ENCODE peak calls at places on chromosomes 12 and 14, in four cellular contexts. One of them, this sample, is unnamed.

GRCh38 chr12:117022465-117022864 is 76.8 kb downstream of the TESC start:
- DNase-seq in body of pancreas: no peak
- DNase-seq in kidney epithelial cell: no peak
- DNase-seq in mesothelial cell of epicardium: peak; percentile 16
- DNase-seq in this sample: no peak

GRCh38 chr12:84760091-84760490 is 152.5 kb downstream of the SLC6A15 start:
- DNase-seq in mesothelial cell of epicardium: no peak
- DNase-seq in kidney epithelial cell: no peak
- DNase-seq in body of pancreas: no peak
- DNase-seq in this sample: no peak

GRCh38 chr12:78229491-78230209 is 399.0 kb downstream of the NAV3 start:
- DNase-seq in mesothelial cell of epicardium: no peak
- DNase-seq in body of pancreas: peak; percentile 22
- DNase-seq in kidney epithelial cell: no peak
- DNase-seq in this sample: no peak

GRCh38 chr12:3325736-3326135 is 165.3 kb upstream of the PRMT8 start:
- DNase-seq in mesothelial cell of epicardium: no peak
- DNase-seq in kidney epithelial cell: no peak
- DNase-seq in body of pancreas: no peak
- DNase-seq in this sample: no peak

GRCh38 chr12:34604227-34604626 is 581.9 kb downstream of the ALG10 start:
- DNase-seq in mesothelial cell of epicardium: no peak
- DNase-seq in body of pancreas: no peak
- DNase-seq in kidney epithelial cell: no peak
- DNase-seq in this sample: no peak

GRCh38 chr14:22597771-22598098 is 365 bp upstream of the ABHD4 start:
- DNase-seq in mesothelial cell of epicardium: no peak
- DNase-seq in body of pancreas: no peak
- DNase-seq in kidney epithelial cell: no peak
- DNase-seq in this sample: no peak

GRCh38 chr12:62191747-62192485 is 68.3 kb upstream of the USP15 start:
- DNase-seq in body of pancreas: peak; percentile 8
- DNase-seq in mesothelial cell of epicardium: no peak
- DNase-seq in kidney epithelial cell: no peak
- DNase-seq in this sample: no peak

GRCh38 chr14:80211143-80212024 is at the start of gene DIO2:
- DNase-seq in mesothelial cell of epicardium: no peak
- DNase-seq in kidney epithelial cell: no peak
- DNase-seq in body of pancreas: peak; percentile 60
- DNase-seq in this sample: no peak

GRCh38 chr12:34400986-34401658 is 378.8 kb downstream of the ALG10 start:
- DNase-seq in kidney epithelial cell: no peak
- DNase-seq in body of pancreas: peak; percentile 0
- DNase-seq in mesothelial cell of epicardium: peak; percentile 31
- DNase-seq in this sample: peak; percentile 4

GRCh38 chr12:58066296-58066695 is 124.9 kb downstream of the ATP23 start:
- DNase-seq in kidney epithelial cell: no peak
- DNase-seq in mesothelial cell of epicardium: no peak
- DNase-seq in body of pancreas: peak; percentile 10
- DNase-seq in this sample: no peak

GRCh38 chr12:115942346-115942745 is 335.1 kb downstream of the MED13L start:
- DNase-seq in body of pancreas: no peak
- DNase-seq in kidney epithelial cell: no peak
- DNase-seq in mesothelial cell of epicardium: no peak
- DNase-seq in this sample: no peak

GRCh38 chr14:66649515-66649914 is 141.6 kb downstream of the GPHN start:
- DNase-seq in mesothelial cell of epicardium: no peak
- DNase-seq in kidney epithelial cell: no peak
- DNase-seq in body of pancreas: no peak
- DNase-seq in this sample: no peak

GRCh38 chr12:30980886-30981662 is 54.5 kb downstream of the TSPAN11 start:
- DNase-seq in body of pancreas: no peak
- DNase-seq in mesothelial cell of epicardium: no peak
- DNase-seq in kidney epithelial cell: no peak
- DNase-seq in this sample: no peak

GRCh38 chr12:130813436-130813835 is 25.6 kb downstream of the STX2 start:
- DNase-seq in mesothelial cell of epicardium: no peak
- DNase-seq in body of pancreas: no peak
- DNase-seq in kidney epithelial cell: no peak
- DNase-seq in this sample: no peak

GRCh38 chr12:119644930-119645329 is 23.0 kb upstream of the PRKAB1 start:
- DNase-seq in body of pancreas: no peak
- DNase-seq in kidney epithelial cell: no peak
- DNase-seq in mesothelial cell of epicardium: no peak
- DNase-seq in this sample: no peak

GRCh38 chr14:81557137-81557536 is 23.5 kb upstream of the SEL1L start:
- DNase-seq in kidney epithelial cell: no peak
- DNase-seq in mesothelial cell of epicardium: no peak
- DNase-seq in body of pancreas: no peak
- DNase-seq in this sample: no peak

GRCh38 chr14:24565766-24566165 is 10.3 kb downstream of the CTSG start:
- DNase-seq in body of pancreas: no peak
- DNase-seq in mesothelial cell of epicardium: no peak
- DNase-seq in kidney epithelial cell: no peak
- DNase-seq in this sample: no peak

GRCh38 chr14:106622200-106622745 is 1095.9 kb downstream of the TMEM121 start:
- DNase-seq in mesothelial cell of epicardium: no peak
- DNase-seq in body of pancreas: no peak
- DNase-seq in kidney epithelial cell: no peak
- DNase-seq in this sample: peak; percentile 39

GRCh38 chr14:19823178-19823577 is 19.6 kb downstream of the OR4N2 start:
- DNase-seq in body of pancreas: no peak
- DNase-seq in kidney epithelial cell: no peak
- DNase-seq in mesothelial cell of epicardium: no peak
- DNase-seq in this sample: no peak

GRCh38 chr12:13362260-13362841 is 165.8 kb downstream of the EMP1 start:
- DNase-seq in body of pancreas: peak; percentile 82
- DNase-seq in kidney epithelial cell: peak; percentile 23
- DNase-seq in mesothelial cell of epicardium: peak; percentile 47
- DNase-seq in this sample: no peak

GRCh38 chr14:90168425-90169105 is 87.8 kb upstream of the PSMC1 start:
- DNase-seq in body of pancreas: no peak
- DNase-seq in kidney epithelial cell: no peak
- DNase-seq in mesothelial cell of epicardium: no peak
- DNase-seq in this sample: no peak

GRCh38 chr14:22303589-22304195 is 285.3 kb downstream of the DAD1 start:
- DNase-seq in mesothelial cell of epicardium: no peak
- DNase-seq in body of pancreas: no peak
- DNase-seq in kidney epithelial cell: no peak
- DNase-seq in this sample: no peak

GRCh38 chr12:131114942-131115584 is 161.4 kb downstream of the ADGRD1 start:
- DNase-seq in mesothelial cell of epicardium: no peak
- DNase-seq in body of pancreas: no peak
- DNase-seq in kidney epithelial cell: no peak
- DNase-seq in this sample: no peak

GRCh38 chr12:26119391-26119981 is 5.4 kb downstream of the BHLHE41 start:
- DNase-seq in body of pancreas: peak; percentile 33
- DNase-seq in mesothelial cell of epicardium: no peak
- DNase-seq in kidney epithelial cell: no peak
- DNase-seq in this sample: no peak

GRCh38 chr12:130714091-130714590 is 2.0 kb downstream of the RIMBP2 start:
- DNase-seq in body of pancreas: no peak
- DNase-seq in mesothelial cell of epicardium: no peak
- DNase-seq in kidney epithelial cell: no peak
- DNase-seq in this sample: no peak

GRCh38 chr12:119949145-119949544 is 39.9 kb upstream of the BICDL1 start:
- DNase-seq in body of pancreas: peak; percentile 62
- DNase-seq in mesothelial cell of epicardium: no peak
- DNase-seq in kidney epithelial cell: no peak
- DNase-seq in this sample: no peak

GRCh38 chr12:26126340-26127284 is 1.8 kb upstream of the BHLHE41 start:
- DNase-seq in kidney epithelial cell: no peak
- DNase-seq in mesothelial cell of epicardium: peak; percentile 81
- DNase-seq in body of pancreas: peak; percentile 91
- DNase-seq in this sample: no peak

GRCh38 chr12:59164991-59165718 is 244.9 kb upstream of the LRIG3 start:
- DNase-seq in mesothelial cell of epicardium: no peak
- DNase-seq in kidney epithelial cell: no peak
- DNase-seq in body of pancreas: no peak
- DNase-seq in this sample: no peak

GRCh38 chr12:117468016-117468415 is 106.6 kb upstream of the NOS1 start:
- DNase-seq in mesothelial cell of epicardium: no peak
- DNase-seq in kidney epithelial cell: no peak
- DNase-seq in body of pancreas: no peak
- DNase-seq in this sample: no peak

GRCh38 chr12:49066120-49066519 is 3.7 kb downstream of the RHEBL1 start:
- DNase-seq in kidney epithelial cell: no peak
- DNase-seq in body of pancreas: no peak
- DNase-seq in mesothelial cell of epicardium: no peak
- DNase-seq in this sample: no peak

GRCh38 chr12:40063424-40063823 is 42.5 kb downstream of the SLC2A13 start:
- DNase-seq in kidney epithelial cell: no peak
- DNase-seq in mesothelial cell of epicardium: no peak
- DNase-seq in body of pancreas: peak; percentile 19
- DNase-seq in this sample: no peak

GRCh38 chr12:11805680-11806079 is 156.2 kb downstream of the ETV6 start:
- DNase-seq in body of pancreas: no peak
- DNase-seq in mesothelial cell of epicardium: no peak
- DNase-seq in kidney epithelial cell: no peak
- DNase-seq in this sample: no peak

GRCh38 chr12:11807453-11807852 is 158.0 kb downstream of the ETV6 start:
- DNase-seq in kidney epithelial cell: no peak
- DNase-seq in body of pancreas: no peak
- DNase-seq in mesothelial cell of epicardium: no peak
- DNase-seq in this sample: no peak

GRCh38 chr12:11801643-11802042 is 152.2 kb downstream of the ETV6 start:
- DNase-seq in body of pancreas: no peak
- DNase-seq in mesothelial cell of epicardium: no peak
- DNase-seq in kidney epithelial cell: no peak
- DNase-seq in this sample: no peak

GRCh38 chr12:11804130-11804529 is 154.7 kb downstream of the ETV6 start:
- DNase-seq in kidney epithelial cell: no peak
- DNase-seq in body of pancreas: no peak
- DNase-seq in mesothelial cell of epicardium: no peak
- DNase-seq in this sample: no peak

DNA sequence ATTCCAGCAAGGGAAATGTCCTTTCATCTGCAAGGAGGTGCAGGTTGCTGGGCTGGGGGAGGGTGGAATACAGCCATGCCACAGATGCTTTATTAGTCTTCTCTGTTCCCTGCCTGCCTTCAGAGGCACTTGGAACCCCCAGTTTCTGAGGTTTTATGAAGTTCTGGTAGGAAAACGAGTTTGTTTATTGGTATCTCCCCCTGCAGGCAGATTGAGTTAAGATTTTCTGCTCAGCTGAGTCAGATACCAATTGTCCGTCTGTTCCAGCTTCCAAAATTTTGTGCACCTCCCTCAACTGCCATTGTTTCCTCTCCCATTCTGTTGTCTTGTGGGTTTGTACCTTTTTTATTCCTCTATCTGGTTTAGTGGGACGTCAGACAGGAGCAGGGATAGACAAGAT is 155.6 kb downstream of the ETV6 start:
- DNase-seq in body of pancreas: no peak
- DNase-seq in mesothelial cell of epicardium: no peak
- DNase-seq in kidney epithelial cell: no peak
- DNase-seq in this sample: no peak
- TF ChIP-seq CTCF in body of pancreas: no peak
- TF ChIP-seq CTCF in mesothelial cell of epicardium: peak; percentile 24
- TF ChIP-seq CTCF in kidney epithelial cell: no peak
- TF ChIP-seq CTCF in this sample: no peak

GRCh38 chr14:77721437-77721836 is 13.5 kb downstream of the SLIRP start:
- DNase-seq in body of pancreas: no peak
- DNase-seq in mesothelial cell of epicardium: no peak
- DNase-seq in kidney epithelial cell: no peak
- DNase-seq in this sample: no peak
- TF ChIP-seq CTCF in body of pancreas: no peak
- TF ChIP-seq CTCF in mesothelial cell of epicardium: no peak
- TF ChIP-seq CTCF in kidney epithelial cell: no peak
- TF ChIP-seq CTCF in this sample: no peak

GRCh38 chr12:51262758-51263177 is 7.4 kb downstream of the SMAGP start:
- DNase-seq in mesothelial cell of epicardium: no peak
- DNase-seq in kidney epithelial cell: no peak
- DNase-seq in body of pancreas: peak; percentile 90
- DNase-seq in this sample: no peak
- TF ChIP-seq CTCF in mesothelial cell of epicardium: no peak
- TF ChIP-seq CTCF in kidney epithelial cell: peak; percentile 42
- TF ChIP-seq CTCF in body of pancreas: peak; percentile 63
- TF ChIP-seq CTCF in this sample: no peak

GRCh38 chr12:5796171-5797091 is 148.6 kb downstream of the ANO2 start:
- DNase-seq in kidney epithelial cell: no peak
- DNase-seq in body of pancreas: peak; percentile 73
- DNase-seq in mesothelial cell of epicardium: peak; percentile 70
- DNase-seq in this sample: no peak
- TF ChIP-seq CTCF in kidney epithelial cell: peak; percentile 82
- TF ChIP-seq CTCF in body of pancreas: peak; percentile 87
- TF ChIP-seq CTCF in mesothelial cell of epicardium: peak; percentile 72
- TF ChIP-seq CTCF in this sample: no peak

GRCh38 chr12:79555006-79555925 is 135.5 kb downstream of the PAWR start:
- DNase-seq in kidney epithelial cell: peak; percentile 65
- DNase-seq in body of pancreas: no peak
- DNase-seq in mesothelial cell of epicardium: no peak
- DNase-seq in this sample: no peak
- TF ChIP-seq CTCF in kidney epithelial cell: peak; percentile 63
- TF ChIP-seq CTCF in body of pancreas: peak; percentile 69
- TF ChIP-seq CTCF in mesothelial cell of epicardium: no peak
- TF ChIP-seq CTCF in this sample: no peak

GRCh38 chr14:52046376-52046917 is 22.4 kb downstream of the NID2 start:
- DNase-seq in mesothelial cell of epicardium: no peak
- DNase-seq in kidney epithelial cell: no peak
- DNase-seq in body of pancreas: no peak
- DNase-seq in this sample: no peak

GRCh38 chr14:52042371-52043037 is 26.4 kb downstream of the NID2 start:
- DNase-seq in mesothelial cell of epicardium: no peak
- DNase-seq in kidney epithelial cell: no peak
- DNase-seq in body of pancreas: no peak
- DNase-seq in this sample: no peak

GRCh38 chr14:52040598-52040997 is 28.3 kb downstream of the NID2 start:
- DNase-seq in kidney epithelial cell: no peak
- DNase-seq in body of pancreas: no peak
- DNase-seq in mesothelial cell of epicardium: no peak
- DNase-seq in this sample: no peak

GRCh38 chr14:52044791-52045522 is 23.9 kb downstream of the NID2 start:
- DNase-seq in mesothelial cell of epicardium: no peak
- DNase-seq in kidney epithelial cell: no peak
- DNase-seq in body of pancreas: peak; percentile 88
- DNase-seq in this sample: no peak

DNA sequence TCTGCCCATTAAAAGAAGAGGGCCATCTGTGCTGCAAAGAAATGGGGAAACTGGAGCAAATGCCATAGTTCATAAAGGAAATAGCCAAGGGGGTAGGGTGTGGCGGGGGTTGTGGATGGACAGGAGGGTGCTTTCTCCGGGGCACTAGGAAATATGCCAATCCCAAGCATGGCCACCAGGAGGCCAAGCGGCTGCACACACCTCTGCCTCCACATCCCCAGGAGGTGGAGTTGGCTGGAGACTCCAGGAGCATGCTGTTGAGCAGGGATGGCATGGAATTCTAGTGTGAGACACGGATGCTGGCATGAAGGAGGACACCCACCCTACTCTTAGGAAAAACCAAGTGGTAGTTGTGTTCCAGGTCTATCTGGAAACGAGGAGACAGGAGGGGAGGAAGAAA is 25.2 kb downstream of the NID2 start:
- DNase-seq in kidney epithelial cell: no peak
- DNase-seq in mesothelial cell of epicardium: peak; percentile 49
- DNase-seq in body of pancreas: peak; percentile 56
- DNase-seq in this sample: peak; percentile 45
- TF ChIP-seq CTCF in kidney epithelial cell: peak; percentile 76
- TF ChIP-seq CTCF in mesothelial cell of epicardium: peak; percentile 85
- TF ChIP-seq CTCF in body of pancreas: peak; percentile 49
- TF ChIP-seq CTCF in this sample: peak; percentile 67

This sample was measured in natural killer cell.